ENCODE peak calls at places on chromosome 3, in eight cellular contexts. One of them, this sample, is unnamed.

GRCh38 chr3:113222412-113223086 is 11.2 kb downstream of the BOC start:
- DNase-seq in posterior cingulate gyrus: no peak
- DNase-seq in T-helper 17 cell: no peak
- DNase-seq in mesenchymal stem cell: no peak
- DNase-seq in caudate nucleus: no peak
- DNase-seq in GM13977: no peak
- DNase-seq in dermis microvascular lymphatic vessel endothelial cell: no peak
- DNase-seq in RWPE1: no peak
- DNase-seq in this sample: no peak

GRCh38 chr3:179027326-179027900 is 44.2 kb downstream of the ZMAT3 start:
- DNase-seq in posterior cingulate gyrus: no peak
- DNase-seq in T-helper 17 cell: no peak
- DNase-seq in mesenchymal stem cell: peak; percentile 79
- DNase-seq in caudate nucleus: no peak
- DNase-seq in GM13977: no peak
- DNase-seq in dermis microvascular lymphatic vessel endothelial cell: no peak
- DNase-seq in RWPE1: no peak
- DNase-seq in this sample: no peak

GRCh38 chr3:118991775-118992174 is 42.9 kb downstream of the IGSF11 start:
- DNase-seq in posterior cingulate gyrus: no peak
- DNase-seq in T-helper 17 cell: no peak
- DNase-seq in mesenchymal stem cell: no peak
- DNase-seq in caudate nucleus: peak; percentile 71
- DNase-seq in GM13977: no peak
- DNase-seq in dermis microvascular lymphatic vessel endothelial cell: no peak
- DNase-seq in RWPE1: no peak
- DNase-seq in this sample: no peak

GRCh38 chr3:194069421-194070219 is 66.3 kb upstream of the HES1 start:
- DNase-seq in posterior cingulate gyrus: no peak
- DNase-seq in T-helper 17 cell: no peak
- DNase-seq in mesenchymal stem cell: peak; percentile 79
- DNase-seq in caudate nucleus: no peak
- DNase-seq in GM13977: no peak
- DNase-seq in dermis microvascular lymphatic vessel endothelial cell: peak; percentile 31
- DNase-seq in RWPE1: no peak
- DNase-seq in this sample: no peak

GRCh38 chr3:116445291-116445841 is at the start of gene LSAMP:
- DNase-seq in posterior cingulate gyrus: peak; percentile 93
- DNase-seq in T-helper 17 cell: no peak
- DNase-seq in mesenchymal stem cell: peak; percentile 60
- DNase-seq in caudate nucleus: peak; percentile 76
- DNase-seq in GM13977: no peak
- DNase-seq in dermis microvascular lymphatic vessel endothelial cell: no peak
- DNase-seq in RWPE1: no peak
- DNase-seq in this sample: no peak

GRCh38 chr3:165389064-165389463 is 192.9 kb upstream of the SLITRK3 start:
- DNase-seq in posterior cingulate gyrus: no peak
- DNase-seq in T-helper 17 cell: no peak
- DNase-seq in mesenchymal stem cell: peak; percentile 57
- DNase-seq in caudate nucleus: no peak
- DNase-seq in GM13977: no peak
- DNase-seq in dermis microvascular lymphatic vessel endothelial cell: no peak
- DNase-seq in RWPE1: no peak
- DNase-seq in this sample: no peak

GRCh38 chr3:12507871-12508281 is 23.6 kb downstream of the TSEN2 start:
- DNase-seq in posterior cingulate gyrus: no peak
- DNase-seq in T-helper 17 cell: no peak
- DNase-seq in mesenchymal stem cell: peak; percentile 60
- DNase-seq in caudate nucleus: no peak
- DNase-seq in GM13977: no peak
- DNase-seq in dermis microvascular lymphatic vessel endothelial cell: peak; percentile 63
- DNase-seq in RWPE1: peak; percentile 49
- DNase-seq in this sample: no peak

GRCh38 chr3:51712963-51713362 is 6.1 kb downstream of the GRM2 start:
- DNase-seq in posterior cingulate gyrus: no peak
- DNase-seq in T-helper 17 cell: no peak
- DNase-seq in mesenchymal stem cell: no peak
- DNase-seq in caudate nucleus: no peak
- DNase-seq in GM13977: peak; percentile 5
- DNase-seq in dermis microvascular lymphatic vessel endothelial cell: no peak
- DNase-seq in RWPE1: no peak
- DNase-seq in this sample: no peak

GRCh38 chr3:11274743-11275142 is 2.5 kb downstream of the ATG7 start:
- DNase-seq in posterior cingulate gyrus: no peak
- DNase-seq in T-helper 17 cell: no peak
- DNase-seq in mesenchymal stem cell: no peak
- DNase-seq in caudate nucleus: no peak
- DNase-seq in GM13977: no peak
- DNase-seq in dermis microvascular lymphatic vessel endothelial cell: no peak
- DNase-seq in RWPE1: no peak
- DNase-seq in this sample: no peak

GRCh38 chr3:120171134-120171863 is 77.1 kb upstream of the GSK3B start:
- DNase-seq in posterior cingulate gyrus: no peak
- DNase-seq in T-helper 17 cell: no peak
- DNase-seq in mesenchymal stem cell: no peak
- DNase-seq in caudate nucleus: no peak
- DNase-seq in GM13977: no peak
- DNase-seq in dermis microvascular lymphatic vessel endothelial cell: no peak
- DNase-seq in RWPE1: no peak
- DNase-seq in this sample: no peak

GRCh38 chr3:62558549-62559112 is 185.3 kb upstream of the FEZF2 start:
- DNase-seq in posterior cingulate gyrus: no peak
- DNase-seq in T-helper 17 cell: no peak
- DNase-seq in mesenchymal stem cell: peak; percentile 20
- DNase-seq in caudate nucleus: no peak
- DNase-seq in GM13977: peak; percentile 23
- DNase-seq in dermis microvascular lymphatic vessel endothelial cell: peak; percentile 28
- DNase-seq in RWPE1: peak; percentile 14
- DNase-seq in this sample: no peak

GRCh38 chr3:186059192-186059591 is 49.7 kb downstream of the ETV5 start:
- DNase-seq in posterior cingulate gyrus: no peak
- DNase-seq in T-helper 17 cell: no peak
- DNase-seq in mesenchymal stem cell: no peak
- DNase-seq in caudate nucleus: no peak
- DNase-seq in GM13977: no peak
- DNase-seq in dermis microvascular lymphatic vessel endothelial cell: no peak
- DNase-seq in RWPE1: no peak
- DNase-seq in this sample: no peak

GRCh38 chr3:151631946-151632345 is 101.8 kb upstream of the AADACL2 start:
- DNase-seq in posterior cingulate gyrus: no peak
- DNase-seq in T-helper 17 cell: no peak
- DNase-seq in mesenchymal stem cell: peak; percentile 1
- DNase-seq in caudate nucleus: no peak
- DNase-seq in GM13977: no peak
- DNase-seq in dermis microvascular lymphatic vessel endothelial cell: no peak
- DNase-seq in RWPE1: no peak
- DNase-seq in this sample: no peak

GRCh38 chr3:32951410-32951811 is at the start of gene CCR4:
- DNase-seq in posterior cingulate gyrus: no peak
- DNase-seq in T-helper 17 cell: peak; percentile 42
- DNase-seq in mesenchymal stem cell: no peak
- DNase-seq in caudate nucleus: no peak
- DNase-seq in GM13977: no peak
- DNase-seq in dermis microvascular lymphatic vessel endothelial cell: peak; percentile 27
- DNase-seq in RWPE1: no peak
- DNase-seq in this sample: no peak

GRCh38 chr3:101802179-101802578 is 23.2 kb downstream of the NXPE3 start:
- DNase-seq in posterior cingulate gyrus: no peak
- DNase-seq in T-helper 17 cell: no peak
- DNase-seq in mesenchymal stem cell: no peak
- DNase-seq in caudate nucleus: no peak
- DNase-seq in GM13977: no peak
- DNase-seq in dermis microvascular lymphatic vessel endothelial cell: no peak
- DNase-seq in RWPE1: no peak
- DNase-seq in this sample: no peak

GRCh38 chr3:50657816-50658215 is 16.9 kb upstream of the DOCK3 start:
- DNase-seq in posterior cingulate gyrus: no peak
- DNase-seq in T-helper 17 cell: no peak
- DNase-seq in mesenchymal stem cell: no peak
- DNase-seq in caudate nucleus: no peak
- DNase-seq in GM13977: no peak
- DNase-seq in dermis microvascular lymphatic vessel endothelial cell: no peak
- DNase-seq in RWPE1: no peak
- DNase-seq in this sample: no peak

GRCh38 chr3:23676093-23676492 is 129.7 kb upstream of the UBE2E1 start:
- DNase-seq in posterior cingulate gyrus: no peak
- DNase-seq in T-helper 17 cell: no peak
- DNase-seq in mesenchymal stem cell: no peak
- DNase-seq in caudate nucleus: no peak
- DNase-seq in GM13977: no peak
- DNase-seq in dermis microvascular lymphatic vessel endothelial cell: no peak
- DNase-seq in RWPE1: no peak
- DNase-seq in this sample: no peak

GRCh38 chr3:8655387-8655835 is 10.8 kb upstream of the SSUH2 start:
- DNase-seq in posterior cingulate gyrus: no peak
- DNase-seq in T-helper 17 cell: no peak
- DNase-seq in mesenchymal stem cell: no peak
- DNase-seq in caudate nucleus: no peak
- DNase-seq in GM13977: no peak
- DNase-seq in dermis microvascular lymphatic vessel endothelial cell: no peak
- DNase-seq in RWPE1: no peak
- DNase-seq in this sample: no peak

GRCh38 chr3:63613561-63613960 is 38.9 kb upstream of the SNTN start:
- DNase-seq in posterior cingulate gyrus: no peak
- DNase-seq in T-helper 17 cell: no peak
- DNase-seq in mesenchymal stem cell: no peak
- DNase-seq in caudate nucleus: no peak
- DNase-seq in GM13977: no peak
- DNase-seq in dermis microvascular lymphatic vessel endothelial cell: no peak
- DNase-seq in RWPE1: no peak
- DNase-seq in this sample: no peak

GRCh38 chr3:174441588-174442316 is 417.4 kb upstream of the NAALADL2 start:
- DNase-seq in posterior cingulate gyrus: no peak
- DNase-seq in T-helper 17 cell: no peak
- DNase-seq in mesenchymal stem cell: no peak
- DNase-seq in caudate nucleus: no peak
- DNase-seq in GM13977: no peak
- DNase-seq in dermis microvascular lymphatic vessel endothelial cell: no peak
- DNase-seq in RWPE1: peak; percentile 14
- DNase-seq in this sample: no peak

GRCh38 chr3:5330152-5330810 is 142.8 kb downstream of the EDEM1 start:
- DNase-seq in posterior cingulate gyrus: no peak
- DNase-seq in T-helper 17 cell: no peak
- DNase-seq in mesenchymal stem cell: peak; percentile 82
- DNase-seq in caudate nucleus: no peak
- DNase-seq in GM13977: no peak
- DNase-seq in dermis microvascular lymphatic vessel endothelial cell: no peak
- DNase-seq in RWPE1: peak; percentile 26
- DNase-seq in this sample: peak; percentile 66

GRCh38 chr3:28575748-28576589 is 227.3 kb upstream of the AZI2 start:
- DNase-seq in posterior cingulate gyrus: peak; percentile 85
- DNase-seq in T-helper 17 cell: no peak
- DNase-seq in mesenchymal stem cell: peak; percentile 18
- DNase-seq in caudate nucleus: peak; percentile 67
- DNase-seq in GM13977: peak; percentile 15
- DNase-seq in dermis microvascular lymphatic vessel endothelial cell: peak; percentile 5
- DNase-seq in RWPE1: no peak
- DNase-seq in this sample: no peak

GRCh38 chr3:48446425-48447193 is at the start of gene ATRIP:
- DNase-seq in posterior cingulate gyrus: peak; percentile 98
- DNase-seq in T-helper 17 cell: peak; percentile 90
- DNase-seq in mesenchymal stem cell: peak; percentile 89
- DNase-seq in caudate nucleus: peak; percentile 86
- DNase-seq in GM13977: peak; percentile 96
- DNase-seq in dermis microvascular lymphatic vessel endothelial cell: peak; percentile 90
- DNase-seq in RWPE1: peak; percentile 86
- DNase-seq in this sample: peak; percentile 75

GRCh38 chr3:62604301-62604700 is 231.0 kb upstream of the FEZF2 start:
- DNase-seq in posterior cingulate gyrus: no peak
- DNase-seq in T-helper 17 cell: no peak
- DNase-seq in mesenchymal stem cell: peak; percentile 94
- DNase-seq in caudate nucleus: no peak
- DNase-seq in GM13977: no peak
- DNase-seq in dermis microvascular lymphatic vessel endothelial cell: peak; percentile 60
- DNase-seq in RWPE1: peak; percentile 61
- DNase-seq in this sample: peak; percentile 45

GRCh38 chr3:160756907-160757623 is 1.0 kb downstream of the PPM1L start:
- DNase-seq in posterior cingulate gyrus: peak; percentile 76
- DNase-seq in T-helper 17 cell: no peak
- DNase-seq in mesenchymal stem cell: no peak
- DNase-seq in caudate nucleus: no peak
- DNase-seq in GM13977: no peak
- DNase-seq in dermis microvascular lymphatic vessel endothelial cell: no peak
- DNase-seq in RWPE1: no peak
- DNase-seq in this sample: no peak

GRCh38 chr3:45551214-45552010 is 43.1 kb upstream of the LIMD1 start:
- DNase-seq in posterior cingulate gyrus: peak; percentile 93
- DNase-seq in T-helper 17 cell: no peak
- DNase-seq in mesenchymal stem cell: peak; percentile 98
- DNase-seq in caudate nucleus: no peak
- DNase-seq in GM13977: no peak
- DNase-seq in dermis microvascular lymphatic vessel endothelial cell: no peak
- DNase-seq in RWPE1: peak; percentile 84
- DNase-seq in this sample: peak; percentile 85

GRCh38 chr3:155154255-155154654 is 74.1 kb downstream of the MME start:
- DNase-seq in posterior cingulate gyrus: no peak
- DNase-seq in T-helper 17 cell: no peak
- DNase-seq in mesenchymal stem cell: peak; percentile 36
- DNase-seq in caudate nucleus: no peak
- DNase-seq in GM13977: no peak
- DNase-seq in dermis microvascular lymphatic vessel endothelial cell: no peak
- DNase-seq in RWPE1: no peak
- DNase-seq in this sample: no peak

This sample was measured in PC-9.